ENCODE peak calls at places on chromosomes 2 and 18, in five cellular contexts. E is fibroblast of pulmonary artery, A is heart left ventricle, L is AG04450, J is upper lobe of left lung. M is an unnamed sample.

GRCh38 chr2:153557211-153557610 is 78.6 kb upstream of the RPRM start:
- DNase-seq in E (no peak), A (no peak), L (no peak), J (no peak), M (no peak)

GRCh38 chr2:231985823-231986261 is 24.3 kb downstream of the DIS3L2 start:
- DNase-seq in E (no peak), A (no peak), L (no peak), J (no peak), M (no peak)

GRCh38 chr2:237128026-237128703 is 42.5 kb downstream of the COPS8 start:
- DNase-seq in E (peak), A (peak), L (peak), J (no peak), M (peak)

GRCh38 chr18:27762054-27762453 is 414.9 kb downstream of the CDH2 start:
- DNase-seq in E (no peak), A (no peak), L (no peak), J (no peak), M (peak)

GRCh38 chr2:12261993-12262680 is 454.6 kb upstream of the TRIB2 start:
- DNase-seq in E (no peak), A (no peak), L (no peak), J (no peak), M (peak)

GRCh38 chr2:98432145-98432544 is 12.5 kb upstream of the INPP4A start:
- DNase-seq in E (no peak), A (no peak), L (no peak), J (no peak), M (no peak)

GRCh38 chr2:69241664-69242063 is 145.4 kb downstream of the GFPT1 start:
- DNase-seq in E (no peak), A (no peak), L (no peak), J (no peak), M (no peak)

GRCh38 chr2:217709496-217710217 is 293.1 kb downstream of the TNS1 start:
- DNase-seq in E (no peak), A (no peak), L (no peak), J (no peak), M (no peak)

GRCh38 chr18:76985156-76985950 is 147.2 kb downstream of the MBP start:
- DNase-seq in E (no peak), A (no peak), L (no peak), J (no peak), M (no peak)

GRCh38 chr2:10811552-10811951 is 1.0 kb downstream of the PDIA6 start:
- DNase-seq in E (no peak), A (no peak), L (no peak), J (no peak), M (no peak)

GRCh38 chr2:230809677-230810251 is 55.0 kb upstream of the ITM2C start:
- DNase-seq in E (no peak), A (no peak), L (no peak), J (no peak), M (no peak)

GRCh38 chr18:74590606-74591005 is 7.1 kb upstream of the ZNF407 start:
- DNase-seq in E (no peak), A (no peak), L (no peak), J (no peak), M (no peak)

GRCh38 chr2:239181601-239182471 is 219.0 kb downstream of the HDAC4 start:
- DNase-seq in E (no peak), A (peak), L (no peak), J (no peak), M (no peak)

GRCh38 chr2:113276216-113276905 is 2.4 kb downstream of the PAX8 start:
- DNase-seq in E (no peak), A (no peak), L (no peak), J (no peak), M (no peak)

GRCh38 chr2:38387887-38388286 is 10.8 kb upstream of the ATL2 start:
- DNase-seq in E (no peak), A (no peak), L (no peak), J (no peak), M (no peak)

GRCh38 chr2:41737888-41738287 is 309.9 kb upstream of the PKDCC start:
- DNase-seq in E (no peak), A (no peak), L (no peak), J (no peak), M (no peak)

M was measured in choroid plexus epithelial cell.